ENCODE peak calls at places on chromosome 5, in five cellular contexts. One of them, this sample, is unnamed.

GRCh38 chr5:178314961-178315820 is 82.6 kb upstream of the PHYKPL start:
- DNase-seq in H1: no peak
- DNase-seq in fibroblast of lung: no peak
- DNase-seq in GM12878: no peak
- DNase-seq in mammary epithelial cell: no peak
- DNase-seq in this sample: peak; percentile 30

GRCh38 chr5:142847898-142848790 is 78.0 kb downstream of the ARHGAP26 start:
- DNase-seq in H1: no peak
- DNase-seq in fibroblast of lung: no peak
- DNase-seq in GM12878: no peak
- DNase-seq in mammary epithelial cell: peak; percentile 8
- DNase-seq in this sample: no peak

GRCh38 chr5:33423018-33423630 is 17.6 kb upstream of the TARS1 start:
- DNase-seq in H1: no peak
- DNase-seq in fibroblast of lung: peak; percentile 78
- DNase-seq in GM12878: no peak
- DNase-seq in mammary epithelial cell: no peak
- DNase-seq in this sample: no peak

GRCh38 chr5:175434800-175435199 is 9.2 kb downstream of the DRD1 start:
- DNase-seq in H1: no peak
- DNase-seq in fibroblast of lung: no peak
- DNase-seq in GM12878: no peak
- DNase-seq in mammary epithelial cell: no peak
- DNase-seq in this sample: no peak

GRCh38 chr5:18000744-18001143 is 366.5 kb downstream of the TAF11L14 start:
- DNase-seq in H1: no peak
- DNase-seq in fibroblast of lung: no peak
- DNase-seq in GM12878: no peak
- DNase-seq in mammary epithelial cell: peak; percentile 8
- DNase-seq in this sample: no peak

GRCh38 chr5:6177926-6178325 is 200.4 kb downstream of the MED10 start:
- DNase-seq in H1: no peak
- DNase-seq in fibroblast of lung: no peak
- DNase-seq in GM12878: no peak
- DNase-seq in mammary epithelial cell: no peak
- DNase-seq in this sample: no peak

GRCh38 chr5:107855171-107855570 is 184.4 kb upstream of the EFNA5 start:
- DNase-seq in H1: no peak
- DNase-seq in fibroblast of lung: no peak
- DNase-seq in GM12878: no peak
- DNase-seq in mammary epithelial cell: no peak
- DNase-seq in this sample: no peak

GRCh38 chr5:136620016-136620419 is 254.7 kb upstream of the TRPC7 start:
- DNase-seq in H1: no peak
- DNase-seq in fibroblast of lung: no peak
- DNase-seq in GM12878: no peak
- DNase-seq in mammary epithelial cell: no peak
- DNase-seq in this sample: no peak

GRCh38 chr5:20514145-20514544 is 526.1 kb upstream of the CDH18 start:
- DNase-seq in H1: no peak
- DNase-seq in fibroblast of lung: no peak
- DNase-seq in GM12878: no peak
- DNase-seq in mammary epithelial cell: no peak
- DNase-seq in this sample: no peak

GRCh38 chr5:127700237-127700766 is 2.9 kb upstream of the CCDC192 start:
- DNase-seq in H1: no peak
- DNase-seq in fibroblast of lung: no peak
- DNase-seq in GM12878: no peak
- DNase-seq in mammary epithelial cell: no peak
- DNase-seq in this sample: no peak

GRCh38 chr5:2708132-2708531 is 43.3 kb downstream of the IRX2 start:
- DNase-seq in H1: no peak
- DNase-seq in fibroblast of lung: no peak
- DNase-seq in GM12878: no peak
- DNase-seq in mammary epithelial cell: no peak
- DNase-seq in this sample: no peak

GRCh38 chr5:83107692-83108410 is 30.5 kb downstream of the XRCC4 start:
- DNase-seq in H1: no peak
- DNase-seq in fibroblast of lung: no peak
- DNase-seq in GM12878: no peak
- DNase-seq in mammary epithelial cell: no peak
- DNase-seq in this sample: no peak

GRCh38 chr5:128693779-128694178 is 155.7 kb upstream of the FBN2 start:
- DNase-seq in H1: no peak
- DNase-seq in fibroblast of lung: no peak
- DNase-seq in GM12878: no peak
- DNase-seq in mammary epithelial cell: no peak
- DNase-seq in this sample: no peak

GRCh38 chr5:151086905-151087360 is 6.1 kb upstream of the TNIP1 start:
- DNase-seq in H1: no peak
- DNase-seq in fibroblast of lung: no peak
- DNase-seq in GM12878: no peak
- DNase-seq in mammary epithelial cell: no peak
- DNase-seq in this sample: no peak
- H3K9ac ChIP-seq in H1: no peak overlapping the region
- H3K9ac ChIP-seq in fibroblast of lung: no peak overlapping the region
- H3K9ac ChIP-seq in GM12878: peak overlapping the region; percentile 80
- H3K9ac ChIP-seq in mammary epithelial cell: no peak overlapping the region
- H3K9ac ChIP-seq in this sample: no peak overlapping the region

DNA sequence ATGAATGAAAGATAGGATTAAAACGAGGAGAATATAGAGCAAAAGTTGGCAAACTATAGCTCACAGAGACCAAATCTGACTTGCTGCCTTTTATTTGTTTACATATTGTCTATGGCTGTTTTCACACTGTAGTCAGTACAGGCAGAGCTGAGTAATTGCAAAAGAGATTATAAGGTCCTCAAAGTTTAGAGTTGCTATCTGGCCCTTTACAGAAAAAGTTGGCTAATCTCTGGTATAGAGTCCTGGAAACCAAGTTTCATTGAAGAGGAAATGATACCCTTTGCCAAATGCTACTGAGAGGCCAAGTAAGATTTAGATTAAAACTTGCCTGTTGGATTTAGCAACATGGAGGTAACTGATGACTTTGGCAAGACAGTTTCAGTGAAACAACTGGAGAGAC is 36.0 kb downstream of the LYRM7 start:
- DNase-seq in H1: no peak
- DNase-seq in fibroblast of lung: no peak
- DNase-seq in GM12878: no peak
- DNase-seq in mammary epithelial cell: no peak
- DNase-seq in this sample: no peak
- H3K36me3 ChIP-seq in H1: no peaks in the 10 kb centered on the region
- H3K36me3 ChIP-seq in fibroblast of lung: no peaks in the 10 kb centered on the region
- H3K36me3 ChIP-seq in GM12878: no peaks in the 10 kb centered on the region
- H3K36me3 ChIP-seq in mammary epithelial cell: no peaks in the 10 kb centered on the region
- H3K36me3 ChIP-seq in this sample: no peaks in the 10 kb centered on the region

DNA sequence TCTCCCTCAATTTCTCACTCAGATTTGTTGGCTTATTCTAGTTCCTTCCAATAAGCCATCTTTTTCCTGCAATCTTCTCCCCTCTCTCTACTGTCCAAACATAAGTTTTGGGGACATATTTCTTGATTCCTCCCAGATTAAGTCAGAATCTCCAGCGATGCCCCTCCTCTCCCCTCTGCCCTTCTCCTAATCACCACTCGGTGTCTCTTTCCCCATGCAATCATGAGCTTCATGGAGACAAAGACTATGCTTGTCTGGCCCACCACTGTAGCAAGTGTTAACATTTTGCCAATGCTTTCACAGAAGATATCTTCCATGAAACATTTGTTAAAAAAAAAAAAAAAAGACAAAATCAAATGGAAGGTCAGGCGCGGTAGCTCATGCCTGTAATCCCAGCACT is 42.4 kb downstream of the PDE6A start:
- DNase-seq in H1: no peak
- DNase-seq in fibroblast of lung: no peak
- DNase-seq in GM12878: no peak
- DNase-seq in mammary epithelial cell: no peak
- DNase-seq in this sample: no peak
- TF ChIP-seq CTCF in H1: peak; percentile 35
- TF ChIP-seq CTCF in fibroblast of lung: no peak
- TF ChIP-seq CTCF in GM12878: no peak
- TF ChIP-seq CTCF in mammary epithelial cell: no peak
- TF ChIP-seq CTCF in this sample: no peak

GRCh38 chr5:172891716-172892421 is 57.8 kb downstream of the ERGIC1 start:
- DNase-seq in H1: no peak
- DNase-seq in fibroblast of lung: no peak
- DNase-seq in GM12878: no peak
- DNase-seq in mammary epithelial cell: no peak
- DNase-seq in this sample: peak; percentile 88
- H3K9ac ChIP-seq in H1: no peak overlapping the region
- H3K9ac ChIP-seq in fibroblast of lung: no peak overlapping the region
- H3K9ac ChIP-seq in GM12878: no peak overlapping the region
- H3K9ac ChIP-seq in mammary epithelial cell: no peak overlapping the region
- H3K9ac ChIP-seq in this sample: no peak overlapping the region

GRCh38 chr5:88193896-88194295 is 74.7 kb downstream of the TMEM161B start:
- DNase-seq in H1: no peak
- DNase-seq in fibroblast of lung: no peak
- DNase-seq in GM12878: no peak
- DNase-seq in mammary epithelial cell: no peak
- DNase-seq in this sample: no peak
- H3K36me3 ChIP-seq in H1: no peaks in the 10 kb centered on the region
- H3K36me3 ChIP-seq in fibroblast of lung: no peaks in the 10 kb centered on the region
- H3K36me3 ChIP-seq in GM12878: no peaks in the 10 kb centered on the region
- H3K36me3 ChIP-seq in mammary epithelial cell: peaks cover 12% of the 10 kb centered on the region
- H3K36me3 ChIP-seq in this sample: peaks cover 6% of the 10 kb centered on the region

DNA sequence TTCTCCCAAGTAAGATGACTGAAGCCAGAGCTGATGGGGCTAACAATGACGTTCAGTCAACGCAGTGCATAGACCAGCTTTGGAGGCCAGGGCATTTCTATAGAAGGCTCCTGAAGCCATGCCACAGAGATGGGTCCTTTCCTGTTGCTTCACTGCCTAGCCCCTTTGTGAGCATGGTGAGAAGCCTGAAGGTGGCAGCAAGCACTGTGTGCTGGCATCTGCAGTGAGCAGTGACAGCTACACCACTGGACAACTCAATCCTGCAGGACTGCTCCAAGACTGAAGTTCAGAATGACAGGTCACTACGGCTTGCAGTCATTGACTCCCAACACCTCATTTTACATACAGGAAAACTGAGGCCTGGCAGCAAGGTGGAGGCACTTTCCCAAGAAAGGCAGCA is 229.0 kb downstream of the TSSK1B start:
- DNase-seq in H1: no peak
- DNase-seq in fibroblast of lung: no peak
- DNase-seq in GM12878: no peak
- DNase-seq in mammary epithelial cell: no peak
- DNase-seq in this sample: no peak
- TF ChIP-seq CTCF in H1: peak; percentile 33
- TF ChIP-seq CTCF in fibroblast of lung: no peak
- TF ChIP-seq CTCF in GM12878: no peak
- TF ChIP-seq CTCF in mammary epithelial cell: no peak
- TF ChIP-seq CTCF in this sample: peak; percentile 46

GRCh38 chr5:147458581-147458980 is 51.3 kb downstream of the DPYSL3 start:
- DNase-seq in H1: no peak
- DNase-seq in fibroblast of lung: no peak
- DNase-seq in GM12878: no peak
- DNase-seq in mammary epithelial cell: no peak
- DNase-seq in this sample: no peak

GRCh38 chr5:147453901-147454814 is 55.7 kb downstream of the DPYSL3 start:
- DNase-seq in H1: peak; percentile 94
- DNase-seq in fibroblast of lung: peak; percentile 90
- DNase-seq in GM12878: no peak
- DNase-seq in mammary epithelial cell: peak; percentile 75
- DNase-seq in this sample: peak; percentile 89

GRCh38 chr5:147455321-147455720 is 54.5 kb downstream of the DPYSL3 start:
- DNase-seq in H1: no peak
- DNase-seq in fibroblast of lung: peak; percentile 93
- DNase-seq in GM12878: no peak
- DNase-seq in mammary epithelial cell: no peak
- DNase-seq in this sample: no peak

GRCh38 chr5:147452137-147452838 is 57.6 kb downstream of the DPYSL3 start:
- DNase-seq in H1: peak; percentile 66
- DNase-seq in fibroblast of lung: no peak
- DNase-seq in GM12878: no peak
- DNase-seq in mammary epithelial cell: no peak
- DNase-seq in this sample: no peak

GRCh38 chr5:147455822-147456221 is 54.0 kb downstream of the DPYSL3 start:
- DNase-seq in H1: no peak
- DNase-seq in fibroblast of lung: peak; percentile 38
- DNase-seq in GM12878: no peak
- DNase-seq in mammary epithelial cell: no peak
- DNase-seq in this sample: no peak
- H3K9ac ChIP-seq in H1: no peak overlapping the region
- H3K9ac ChIP-seq in fibroblast of lung: no peak overlapping the region
- H3K9ac ChIP-seq in GM12878: no peak overlapping the region
- H3K9ac ChIP-seq in mammary epithelial cell: no peak overlapping the region
- H3K9ac ChIP-seq in this sample: no peak overlapping the region

This sample was measured in kidney.